ENCODE peak calls at places on chromosome 13, in seven cellular contexts. W is AG10803; U is Peyer's patch; Q is AG04450; X is CD8-positive, alpha-beta memory T cell; J is HS-5; Y is fibroblast of mammary gland. D is an unnamed sample.

GRCh38 chr13:50617134-50617721 is 226.3 kb downstream of the DLEU7 start:
- DNase-seq in W (peak), U (no peak), Q (no peak), X (no peak), J (peak), Y (peak), D (peak)

GRCh38 chr13:40446365-40446764 is 220.1 kb downstream of the FOXO1 start:
- DNase-seq in W (peak), U (no peak), Q (no peak), X (no peak), J (peak), Y (peak), D (no peak)

GRCh38 chr13:77507931-77508776 is 27.4 kb upstream of the SCEL start:
- DNase-seq in W (peak), U (no peak), Q (no peak), X (no peak), J (peak), Y (peak), D (peak)

GRCh38 chr13:109773786-109774185 is 12.6 kb downstream of the IRS2 start:
- DNase-seq in W (no peak), U (no peak), Q (no peak), X (no peak), J (no peak), Y (no peak), D (no peak)

GRCh38 chr13:102286326-102286725 is 115.5 kb downstream of the FGF14 start:
- DNase-seq in W (peak), U (no peak), Q (peak), X (no peak), J (peak), Y (peak), D (no peak)

GRCh38 chr13:64591981-64592380 is 2638.2 kb downstream of the PCDH9 start:
- DNase-seq in W (peak), U (no peak), Q (peak), X (no peak), J (peak), Y (peak), D (peak)

GRCh38 chr13:40639226-40639681 is 27.2 kb downstream of the FOXO1 start:
- DNase-seq in W (peak), U (no peak), Q (no peak), X (no peak), J (no peak), Y (peak), D (peak)

GRCh38 chr13:23995283-23996073 is 98.2 kb upstream of the C1QTNF9B start:
- DNase-seq in W (no peak), U (no peak), Q (no peak), X (no peak), J (no peak), Y (no peak), D (no peak)

GRCh38 chr13:36297259-36297599 is 385 bp downstream of the CCDC169 start:
- DNase-seq in W (peak), U (no peak), Q (no peak), X (no peak), J (no peak), Y (peak), D (peak)

GRCh38 chr13:68369739-68370138 is 1139.6 kb upstream of the PCDH9 start:
- DNase-seq in W (no peak), U (no peak), Q (no peak), X (no peak), J (no peak), Y (no peak), D (no peak)

GRCh38 chr13:93847162-93847561 is 620.6 kb downstream of the GPC6 start:
- DNase-seq in W (peak), U (no peak), Q (peak), X (no peak), J (no peak), Y (peak), D (peak)

GRCh38 chr13:77509221-77509620 is 26.3 kb upstream of the SCEL start:
- DNase-seq in W (peak), U (no peak), Q (no peak), X (no peak), J (peak), Y (peak), D (peak)

GRCh38 chr13:110702591-110703526 is 3.1 kb downstream of the CARS2 start:
- DNase-seq in W (no peak), U (no peak), Q (no peak), X (no peak), J (no peak), Y (peak), D (peak)

GRCh38 chr13:28031220-28031903 is 42.9 kb upstream of the URAD start:
- DNase-seq in W (no peak), U (peak), Q (no peak), X (no peak), J (no peak), Y (no peak), D (no peak)

GRCh38 chr13:113489549-113490495 is 689 bp downstream of the DCUN1D2 start:
- DNase-seq in W (peak), U (peak), Q (no peak), X (peak), J (peak), Y (peak), D (peak)

GRCh38 chr13:100440756-100441421 is 147.7 kb downstream of the GGACT start:
- DNase-seq in W (peak), U (no peak), Q (peak), X (no peak), J (peak), Y (peak), D (no peak)

GRCh38 chr13:102322211-102322610 is 79.6 kb downstream of the FGF14 start:
- DNase-seq in W (no peak), U (no peak), Q (no peak), X (no peak), J (no peak), Y (no peak), D (no peak)

GRCh38 chr13:92514420-92515125 is 712.0 kb upstream of the GPC6 start:
- DNase-seq in W (no peak), U (no peak), Q (no peak), X (no peak), J (no peak), Y (no peak), D (no peak)

GRCh38 chr13:109644069-109644750 is 142.2 kb downstream of the IRS2 start:
- DNase-seq in W (no peak), U (no peak), Q (no peak), X (no peak), J (no peak), Y (no peak), D (no peak)

GRCh38 chr13:39144941-39145533 is 106.8 kb downstream of the NHLRC3 start:
- DNase-seq in W (peak), U (peak), Q (peak), X (no peak), J (no peak), Y (peak), D (peak)

GRCh38 chr13:35768126-35768525 is 291.6 kb upstream of the MAB21L1 start:
- DNase-seq in W (no peak), U (no peak), Q (no peak), X (no peak), J (no peak), Y (no peak), D (no peak)

GRCh38 chr13:34409496-34410163 is 532.4 kb upstream of the NBEA start:
- DNase-seq in W (no peak), U (no peak), Q (no peak), X (no peak), J (no peak), Y (no peak), D (no peak)

GRCh38 chr13:27039171-27039701 is 132.4 kb downstream of the USP12 start:
- DNase-seq in W (no peak), U (no peak), Q (no peak), X (no peak), J (no peak), Y (no peak), D (no peak)

GRCh38 chr13:67228031-67228430 is 2.1 kb downstream of the PCDH9 start:
- DNase-seq in W (no peak), U (no peak), Q (no peak), X (no peak), J (no peak), Y (no peak), D (no peak)

GRCh38 chr13:101394597-101394996 is 21.7 kb downstream of the NALCN start:
- DNase-seq in W (no peak), U (no peak), Q (no peak), X (no peak), J (no peak), Y (no peak), D (no peak)

GRCh38 chr13:51234676-51235075 is 12.5 kb downstream of the FAM124A start:
- DNase-seq in W (no peak), U (no peak), Q (no peak), X (no peak), J (no peak), Y (no peak), D (no peak)

GRCh38 chr13:21033866-21034601 is 27.4 kb downstream of the LATS2 start:
- DNase-seq in W (peak), U (peak), Q (no peak), X (no peak), J (no peak), Y (peak), D (no peak)

GRCh38 chr13:106762711-106763110 is 194.8 kb upstream of the ARGLU1 start:
- DNase-seq in W (no peak), U (no peak), Q (no peak), X (no peak), J (no peak), Y (no peak), D (no peak)

GRCh38 chr13:40564342-40564997 is 102.0 kb downstream of the FOXO1 start:
- DNase-seq in W (no peak), U (no peak), Q (no peak), X (no peak), J (no peak), Y (no peak), D (no peak)

GRCh38 chr13:89827552-89827951 is 1519.9 kb upstream of the MIR17HG start:
- DNase-seq in W (no peak), U (no peak), Q (no peak), X (no peak), J (no peak), Y (no peak), D (no peak)

GRCh38 chr13:99434258-99434788 is 66.9 kb upstream of the TM9SF2 start:
- DNase-seq in W (no peak), U (peak), Q (no peak), X (peak), J (no peak), Y (no peak), D (no peak)

GRCh38 chr13:45396548-45397095 is 21.6 kb downstream of the SLC25A30 start:
- DNase-seq in W (no peak), U (no peak), Q (no peak), X (no peak), J (no peak), Y (no peak), D (no peak)

GRCh38 chr13:40401911-40402776 is 264.3 kb downstream of the FOXO1 start:
- DNase-seq in W (peak), U (peak), Q (peak), X (no peak), J (peak), Y (peak), D (no peak)

D was measured in cardiac muscle cell.